ENCODE peak calls at places on chromosomes 3 and 15, in five cellular contexts. B is left lung, D is NCI-H345, F is activated T-cell treated with anti-CD3 and anti-CD28 coated beads for 4 hours, H is GF-D8. E is an unnamed sample.
A peak's percentile ranks its signal among the peaks of the same experiment; 100 is the strongest.

GRCh38 chr3:151460774-151461450 is at the start of gene IGSF10:
- DNase-seq in B (peak; percentile 39), D (peak; percentile 6), F (no peak), H (no peak), E (no peak)

GRCh38 chr15:92839696-92840095 is 60.4 kb upstream of the CHD2 start:
- DNase-seq in B (no peak), D (peak; percentile 88), F (no peak), H (peak; percentile 77), E (no peak)

GRCh38 chr3:140432176-140432753 is 245.6 kb upstream of the TRIM42 start:
- DNase-seq in B (no peak), D (peak; percentile 18), F (no peak), H (no peak), E (no peak)

GRCh38 chr3:112745567-112746248 is 101.0 kb downstream of the CD200R1L start:
- DNase-seq in B (no peak), D (no peak), F (no peak), H (no peak), E (no peak)

GRCh38 chr3:11907667-11908660 is 61.3 kb upstream of the TAMM41 start:
- DNase-seq in B (no peak), D (no peak), F (no peak), H (no peak), E (no peak)

GRCh38 chr3:122880173-122880572 is 85.3 kb downstream of the SLC49A4 start:
- DNase-seq in B (no peak), D (no peak), F (no peak), H (no peak), E (no peak)

GRCh38 chr3:133121471-133121870 is 83.3 kb downstream of the TMEM108 start:
- DNase-seq in B (no peak), D (no peak), F (no peak), H (no peak), E (no peak)

GRCh38 chr3:72446406-72447058 is 401.7 kb downstream of the SHQ1 start:
- DNase-seq in B (no peak), D (peak; percentile 25), F (peak; percentile 19), H (no peak), E (peak; percentile 39)

GRCh38 chr15:97981758-97982157 is 21.3 kb downstream of the ARRDC4 start:
- DNase-seq in B (no peak), D (no peak), F (no peak), H (no peak), E (no peak)

GRCh38 chr3:62601238-62601856 is 228.0 kb upstream of the FEZF2 start:
- DNase-seq in B (no peak), D (no peak), F (no peak), H (no peak), E (no peak)

E was measured in Caki2.